ENCODE peak calls at places on chromosomes 7 and 10, in six cellular contexts. D is IMR-90, A is neuronal stem cell, O is mesenchymal stem cell, N is H1, G is trophoblast cell. H is an unnamed sample.

GRCh38 chr10:13930123-13930522 is 343.4 kb downstream of the PRPF18 start:
- DNase-seq in G (no peak), N (no peak), D (no peak), O (no peak), A (no peak), H (peak; percentile 95)

GRCh38 chr10:103049237-103049636 is 131.1 kb downstream of the CNNM2 start:
- DNase-seq in D (no peak), N (no peak), G (no peak), A (no peak), O (no peak), H (no peak)

GRCh38 chr7:36526720-36527548 is 137.3 kb downstream of the ANLN start:
- DNase-seq in D (peak; percentile 69), N (no peak), G (peak; percentile 9), A (no peak), O (peak; percentile 75), H (peak; percentile 32)

GRCh38 chr7:42692609-42693008 is 219.3 kb downstream of the C7orf25 start:
- DNase-seq in O (peak; percentile 30), G (no peak), A (no peak), D (no peak), N (no peak), H (no peak)

GRCh38 chr7:158498443-158499108 is 89.0 kb downstream of the PTPRN2 start:
- DNase-seq in N (no peak), O (no peak), D (no peak), G (no peak), A (no peak), H (no peak)

GRCh38 chr10:74825033-74825370 is 1.4 kb upstream of the KAT6B start:
- DNase-seq in N (peak; percentile 70), G (no peak), O (peak; percentile 26), D (no peak), A (peak; percentile 41), H (no peak)

GRCh38 chr7:80127412-80128150 is 7.0 kb upstream of the GNAI1 start:
- DNase-seq in O (peak; percentile 45), A (peak; percentile 61), G (no peak), N (no peak), D (no peak), H (peak; percentile 91)

GRCh38 chr7:80372415-80372814 is 139.4 kb downstream of the GNAT3 start:
- DNase-seq in G (peak; percentile 20), A (no peak), D (peak; percentile 82), N (no peak), O (peak; percentile 42), H (peak; percentile 39)

GRCh38 chr7:90262438-90262837 is 17.5 kb downstream of the CFAP69 start:
- DNase-seq in D (peak; percentile 35), O (peak; percentile 20), N (no peak), A (no peak), G (no peak), H (no peak)

DNA sequence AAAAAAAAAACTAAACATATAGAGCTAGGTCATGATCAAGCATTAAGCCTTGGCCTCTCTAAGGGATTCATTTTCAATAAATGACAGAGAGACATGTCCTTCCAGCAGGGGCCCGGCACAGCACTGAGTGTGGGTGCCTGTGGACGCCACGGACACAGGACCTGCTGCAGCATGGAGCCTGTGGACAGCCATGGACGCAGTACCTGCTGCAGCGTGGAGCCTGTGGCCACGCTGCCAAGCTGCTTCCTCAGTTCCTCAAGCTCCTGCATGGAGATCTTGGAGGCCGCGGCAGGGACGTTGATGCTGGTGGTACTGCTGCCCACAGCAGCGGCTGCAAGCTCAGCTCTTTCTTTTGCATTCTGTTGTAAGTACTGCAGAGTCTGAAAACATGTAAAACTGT is 9.4 kb downstream of the TUBGCP2 start:
- DNase-seq in D (no peak), G (no peak), O (no peak), A (no peak), N (no peak), H (no peak)
- H3K36me3 ChIP-seq in D (peaks cover 57% of the 10 kb centered on the region), G (peaks cover 63% of the 10 kb centered on the region), O (peaks cover 83% of the 10 kb centered on the region), A (peaks cover 79% of the 10 kb centered on the region), N (peaks cover 21% of the 10 kb centered on the region), H (peaks cover 10% of the 10 kb centered on the region)

GRCh38 chr7:48274662-48275061 is 103.4 kb downstream of the ABCA13 start:
- DNase-seq in N (no peak), A (no peak), G (no peak), D (peak; percentile 37), O (peak; percentile 10), H (peak; percentile 59)

GRCh38 chr7:48269066-48269465 is 97.8 kb downstream of the ABCA13 start:
- DNase-seq in O (no peak), A (no peak), D (peak; percentile 18), G (no peak), N (no peak), H (no peak)
- H2AK5ac ChIP-seq in O (no peak overlapping the region), A (no peak overlapping the region), D (no peak overlapping the region), G (no peak overlapping the region), N (no peak overlapping the region), H (no peak overlapping the region)

DNA sequence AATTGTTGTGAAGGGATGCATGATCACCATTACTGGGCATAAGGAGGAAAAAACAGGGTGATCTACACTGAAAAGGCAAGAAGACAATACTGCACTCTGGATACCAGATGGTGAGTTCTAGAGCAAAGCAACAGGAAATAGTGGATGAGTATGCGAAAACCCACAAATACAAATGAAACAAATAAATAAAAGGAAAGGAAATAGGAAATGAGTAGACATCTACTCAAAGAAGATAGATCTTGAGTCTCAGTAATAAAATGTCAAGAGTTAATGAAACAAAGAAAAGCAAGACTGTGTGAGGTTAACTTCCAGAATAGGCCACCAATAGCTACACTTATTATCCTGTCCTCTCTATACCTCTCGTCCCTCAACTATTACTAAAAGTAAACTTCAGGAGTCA is 11.7 kb downstream of the ORC5 start:
- DNase-seq in A (no peak), D (peak; percentile 32), N (no peak), G (no peak), O (peak; percentile 10), H (no peak)
- H3K36me3 ChIP-seq in A (peaks cover 99% of the 10 kb centered on the region), D (peaks cover 23% of the 10 kb centered on the region), N (no peaks in the 10 kb centered on the region), G (peaks cover 9% of the 10 kb centered on the region), O (peaks cover 15% of the 10 kb centered on the region), H (peaks cover 3% of the 10 kb centered on the region)

DNA sequence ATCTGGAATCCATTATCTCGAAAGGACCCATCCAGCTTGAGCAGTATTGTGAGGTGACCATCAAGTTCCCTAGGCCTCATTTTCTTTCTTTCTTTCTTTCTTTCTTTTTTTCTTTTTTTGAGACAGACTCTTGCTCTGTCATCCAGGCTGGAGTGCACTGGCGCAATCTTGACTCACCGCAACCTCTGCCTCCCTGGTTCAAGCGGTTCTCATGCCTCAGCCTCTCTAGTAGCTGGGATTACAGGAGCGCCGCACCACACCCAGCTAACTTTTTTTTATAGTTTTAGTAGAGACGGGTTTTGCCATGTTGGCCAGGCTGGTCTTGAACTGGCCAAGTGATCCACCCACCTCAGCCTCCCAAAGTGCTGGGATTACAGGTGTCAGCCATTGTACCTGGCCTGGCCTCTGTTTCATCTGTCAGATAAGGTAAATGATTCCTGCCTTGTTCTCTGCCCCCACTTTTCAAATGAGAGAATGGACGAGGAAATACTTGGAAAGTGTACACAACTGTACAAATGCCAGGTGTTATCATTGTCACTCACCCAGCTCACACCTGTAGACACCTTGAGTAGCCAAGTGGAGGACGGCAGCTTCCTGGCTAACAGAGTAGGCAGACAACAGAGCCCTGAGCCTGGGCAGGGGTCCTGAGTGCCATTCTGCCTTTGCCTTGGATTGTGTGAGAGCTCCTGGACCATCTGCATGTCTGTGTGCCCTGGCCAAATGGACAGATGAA is 54.1 kb downstream of the HK1 start:
- DNase-seq in A (no peak), O (peak; percentile 63), D (no peak), G (peak; percentile 82), N (no peak), H (no peak)
- H2AK5ac ChIP-seq in A (no peak overlapping the region), O (no peak overlapping the region), D (no peak overlapping the region), G (peak overlapping the region; percentile 100), N (peak overlapping the region; percentile 28), H (peak overlapping the region; percentile 15)